ENCODE peak calls at places on chromosomes 13 and 19, in four cellular contexts. Q is choroid plexus epithelial cell, B is cardiac fibroblast, I is PC-9. K is an unnamed sample.

GRCh38 chr19:36547001-36547732 is 19.1 kb upstream of the ZNF260 start:
- DNase-seq in I (no peak), Q (peak; percentile 21), B (peak; percentile 5), K (peak; percentile 25)

GRCh38 chr13:37074703-37075102 is 15.2 kb upstream of the SUPT20H start:
- DNase-seq in B (peak; percentile 67), I (no peak), Q (peak; percentile 67), K (peak; percentile 55)

GRCh38 chr13:89726690-89727435 is 1620.6 kb upstream of the MIR17HG start:
- DNase-seq in Q (peak; percentile 92), B (peak; percentile 52), I (no peak), K (peak; percentile 66)

GRCh38 chr19:42275517-42275916 is 6.5 kb downstream of the CIC start:
- DNase-seq in B (no peak), Q (no peak), I (no peak), K (no peak)

GRCh38 chr13:43085545-43085944 is 62.2 kb downstream of the DNAJC15 start:
- DNase-seq in Q (peak; percentile 68), B (peak; percentile 62), I (no peak), K (peak; percentile 65)

GRCh38 chr13:53126803-53127202 is 98.2 kb downstream of the OLFM4 start:
- DNase-seq in I (no peak), Q (no peak), B (no peak), K (peak; percentile 82)

GRCh38 chr13:112756967-112757758 is 67.3 kb downstream of the ATP11A start:
- DNase-seq in I (no peak), Q (no peak), B (no peak), K (peak; percentile 45)

GRCh38 chr13:62613819-62614218 is 1198.2 kb upstream of the PCDH20 start:
- DNase-seq in I (no peak), Q (peak; percentile 37), B (no peak), K (no peak)

GRCh38 chr19:18013621-18014111 is 5.7 kb downstream of the ARRDC2 start:
- DNase-seq in B (no peak), Q (no peak), I (no peak), K (no peak)

GRCh38 chr13:110369400-110369799 is 62.3 kb downstream of the COL4A2 start:
- DNase-seq in Q (no peak), B (no peak), I (no peak), K (no peak)

GRCh38 chr13:99315186-99315585 is 8.0 kb upstream of the GPR183 start:
- DNase-seq in B (no peak), I (no peak), Q (no peak), K (no peak)

GRCh38 chr13:83666126-83666525 is 216.1 kb downstream of the SLITRK1 start:
- DNase-seq in I (no peak), Q (peak; percentile 24), B (no peak), K (peak; percentile 54)

GRCh38 chr13:75896271-75896670 is 260.1 kb downstream of the LMO7 start:
- DNase-seq in B (no peak), I (no peak), Q (no peak), K (no peak)

GRCh38 chr19:31018951-31019350 is 330.3 kb downstream of the TSHZ3 start:
- DNase-seq in B (no peak), Q (no peak), I (no peak), K (no peak)

GRCh38 chr19:55384576-55385235 is 614 bp upstream of the TMEM238 start:
- DNase-seq in I (peak; percentile 29), B (no peak), Q (no peak), K (no peak)

GRCh38 chr13:73201601-73202000 is 142.8 kb downstream of the KLF5 start:
- DNase-seq in I (no peak), Q (no peak), B (no peak), K (peak; percentile 76)

GRCh38 chr19:32691952-32692726 is 518 bp downstream of the NUDT19 start:
- DNase-seq in B (peak; percentile 78), Q (peak; percentile 82), I (peak; percentile 60), K (peak; percentile 75)

GRCh38 chr13:44240611-44241010 is 133.0 kb upstream of the SERP2 start:
- DNase-seq in B (no peak), I (no peak), Q (no peak), K (no peak)

GRCh38 chr19:45667620-45668341 is at the start of gene GIPR:
- DNase-seq in I (peak; percentile 59), B (no peak), Q (no peak), K (peak; percentile 44)

GRCh38 chr13:99970761-99971575 is 599 bp downstream of the ZIC5 start:
- DNase-seq in Q (no peak), B (no peak), I (no peak), K (no peak)

GRCh38 chr19:16328824-16329482 is 4.3 kb downstream of the KLF2 start:
- DNase-seq in Q (peak; percentile 29), B (peak; percentile 77), I (no peak), K (no peak)
- H3K4me3 ChIP-seq in Q (no peak overlapping the region), B (no peak overlapping the region), I (no peak overlapping the region), K (no peak overlapping the region)

GRCh38 chr19:9996541-9996940 is 13.8 kb downstream of the COL5A3 start:
- DNase-seq in Q (no peak), I (no peak), B (no peak), K (no peak)
- TF ChIP-seq CTCF in Q (no peak), I (no peak), B (no peak), K (no peak)

DNA sequence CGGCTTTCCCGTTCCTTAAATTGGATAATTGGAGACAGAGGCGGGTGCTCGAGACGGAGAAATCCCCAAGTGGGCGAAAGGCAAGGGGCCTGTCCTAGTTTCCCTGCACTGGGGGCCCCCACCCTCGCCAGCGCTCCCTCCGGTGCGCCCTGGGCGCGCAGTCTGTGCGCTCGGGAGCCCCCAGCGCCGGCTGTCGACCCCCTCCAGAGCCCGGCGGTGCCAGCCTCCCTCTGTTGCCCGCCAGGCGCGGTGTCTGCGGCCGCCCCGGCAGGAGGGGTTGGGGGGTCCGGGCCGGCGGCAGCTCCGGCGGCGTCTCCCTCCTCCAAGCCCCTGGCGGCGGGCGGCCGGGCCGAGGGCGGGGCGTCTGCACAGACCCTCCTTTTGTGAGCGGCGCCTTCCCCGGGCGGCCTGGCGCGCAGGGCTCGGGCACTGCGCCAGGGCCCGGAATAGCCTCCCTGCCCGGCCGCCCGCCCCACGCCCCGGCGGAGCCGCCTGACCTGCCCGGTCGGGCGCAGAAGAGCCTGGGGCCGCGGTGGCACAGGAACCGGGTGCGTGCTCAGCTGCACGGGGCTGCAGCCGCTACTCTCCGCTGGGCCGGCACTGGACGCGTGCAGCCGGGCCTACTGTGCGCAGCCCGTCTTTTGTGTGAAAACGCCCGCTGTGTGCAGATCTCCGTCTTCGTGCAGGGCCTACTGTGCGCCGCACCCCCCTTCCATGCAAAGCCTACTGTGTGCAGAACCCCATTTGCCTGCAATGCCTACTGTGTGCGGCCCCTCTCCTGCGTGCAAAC is 13.2 kb downstream of the GADD45B start:
- DNase-seq in I (peak; percentile 57), B (peak; percentile 74), Q (peak; percentile 47), K (no peak)
- H3K4me3 ChIP-seq in I (no peak overlapping the region), B (peak overlapping the region; percentile 33), Q (peak overlapping the region; percentile 37), K (peak overlapping the region; percentile 9)

DNA sequence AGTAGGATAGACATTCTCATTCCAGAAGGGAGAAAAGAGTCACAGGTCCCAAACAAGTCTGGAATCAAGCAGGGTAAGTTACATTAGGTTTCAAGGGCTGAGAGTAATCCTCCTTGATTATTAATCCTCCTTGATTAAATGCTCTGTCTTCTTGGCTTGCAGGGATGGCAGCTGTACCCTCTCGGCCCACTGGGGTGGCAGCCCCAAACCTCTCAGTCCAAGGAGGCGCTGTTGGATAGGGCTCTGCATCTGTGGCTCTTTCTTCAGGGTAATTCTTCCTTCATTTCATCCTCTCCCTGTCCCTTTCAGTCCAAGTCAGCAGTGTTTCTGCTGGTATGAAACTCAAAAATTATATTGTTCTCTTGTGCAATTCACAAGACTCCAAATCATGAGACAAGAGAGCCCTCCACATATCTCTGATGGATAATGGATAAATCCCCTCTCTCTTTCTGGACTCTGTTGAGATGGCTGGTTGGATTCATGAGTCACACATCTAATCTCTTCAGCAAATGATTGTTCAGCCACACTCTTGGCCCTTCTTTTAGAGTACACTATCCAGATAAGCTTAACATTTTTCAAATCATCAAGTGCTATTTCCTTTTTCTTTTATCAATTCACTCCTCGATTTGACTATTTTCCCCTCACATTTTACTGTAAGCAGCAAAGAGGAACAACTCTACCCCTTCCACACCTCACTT is 323.7 kb upstream of the HTR2A start:
- DNase-seq in Q (no peak), I (no peak), B (peak; percentile 57), K (no peak)
- TF ChIP-seq CTCF in Q (no peak), I (no peak), B (no peak), K (no peak)

DNA sequence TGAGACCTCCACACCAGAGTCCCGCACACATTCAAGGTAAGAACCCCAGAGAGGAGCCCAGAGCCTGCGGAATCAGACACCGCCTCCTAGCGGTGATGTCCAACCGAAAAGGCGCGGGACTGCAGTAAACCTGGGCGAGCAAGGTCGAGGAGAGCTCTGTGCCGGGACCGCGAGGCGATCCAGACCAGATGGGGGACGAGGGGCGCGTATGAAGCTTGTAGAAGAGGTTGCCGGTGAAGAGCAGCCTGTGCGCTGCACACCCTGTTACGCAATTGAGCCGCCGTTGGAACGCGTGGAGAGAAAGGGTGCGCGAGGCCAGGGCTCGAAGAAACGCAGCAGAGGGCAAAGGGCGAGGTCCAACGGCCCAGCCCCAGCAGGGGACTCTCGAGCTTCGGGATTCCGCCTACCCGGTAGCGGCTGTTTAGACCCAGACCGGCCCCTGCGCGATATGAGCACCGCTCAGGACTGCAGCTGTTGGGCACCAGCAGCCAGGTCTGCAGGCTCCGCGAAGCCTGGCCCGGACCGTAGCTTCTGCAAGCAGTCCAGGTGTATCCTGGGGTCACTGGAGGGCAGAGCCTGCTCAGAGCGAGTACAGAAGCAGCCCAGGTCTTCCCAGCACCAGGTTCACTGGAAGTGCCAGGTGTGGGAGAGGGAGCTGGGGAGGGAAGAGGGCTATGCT is 65.9 kb upstream of the ZNF599 start:
- DNase-seq in B (peak; percentile 17), I (no peak), Q (peak; percentile 28), K (no peak)
- H3K4me3 ChIP-seq in B (no peak overlapping the region), I (no peak overlapping the region), Q (no peak overlapping the region), K (no peak overlapping the region)

K was measured in fibroblast of mammary gland.